ENCODE peak calls at places on chromosomes 5 and 9, in seven cellular contexts. V is fibroblast of lung, A is colonic mucosa, X is H1, R is OCI-LY7, D is endodermal cell, F is pancreas. J is an unnamed sample.

GRCh38 chr5:77232959-77233358 is 22.5 kb downstream of the PDE8B start:
- DNase-seq in X (no peak), D (no peak), A (no peak), F (no peak), V (no peak), R (no peak), J (no peak)

GRCh38 chr5:172583931-172584511 is 57.0 kb upstream of the NEURL1B start:
- DNase-seq in A (no peak), V (no peak), D (no peak), R (no peak), F (no peak), X (no peak), J (no peak)

GRCh38 chr5:123116063-123116462 is 27.0 kb downstream of the PRDM6 start:
- DNase-seq in F (no peak), D (no peak), A (no peak), R (no peak), V (peak), X (no peak), J (no peak)

GRCh38 chr9:113350937-113351336 is 1.6 kb downstream of the BSPRY start:
- DNase-seq in R (peak), F (no peak), X (no peak), V (no peak), A (no peak), D (no peak), J (peak)

GRCh38 chr9:89274838-89275237 is 36.2 kb upstream of the CKS2 start:
- DNase-seq in F (no peak), D (no peak), R (no peak), A (no peak), V (peak), X (no peak), J (no peak)

GRCh38 chr5:130743091-130743490 is 422.0 kb downstream of the HINT1 start:
- DNase-seq in X (no peak), V (no peak), F (no peak), D (no peak), A (no peak), R (no peak), J (no peak)

GRCh38 chr5:176359658-176360057 is 1.9 kb downstream of the KIAA1191 start:
- DNase-seq in F (no peak), V (peak), X (no peak), D (no peak), R (no peak), A (no peak), J (no peak)

GRCh38 chr5:115389799-115390382 is 93.4 kb upstream of the CCDC112 start:
- DNase-seq in D (peak), R (peak), V (no peak), A (no peak), X (peak), F (no peak), J (no peak)

GRCh38 chr9:135588371-135588770 is 26.8 kb downstream of the PAEP start:
- DNase-seq in X (no peak), A (no peak), D (no peak), R (no peak), V (no peak), F (no peak), J (no peak)

GRCh38 chr5:88675758-88676636 is 207.0 kb downstream of the MEF2C start:
- DNase-seq in D (peak), R (peak), V (peak), F (no peak), A (peak), X (no peak), J (peak)

GRCh38 chr9:127826253-127826913 is 23.7 kb downstream of the FPGS start:
- DNase-seq in F (no peak), A (no peak), D (peak), R (no peak), X (no peak), V (no peak), J (no peak)

GRCh38 chr9:127829205-127829935 is 25.1 kb downstream of the ENG start:
- DNase-seq in V (no peak), X (no peak), R (no peak), F (no peak), D (peak), A (no peak), J (no peak)

GRCh38 chr9:127832248-127832647 is 22.2 kb downstream of the ENG start:
- DNase-seq in V (no peak), A (no peak), X (no peak), D (peak), R (no peak), F (no peak), J (no peak)

GRCh38 chr9:127825319-127826051 is 22.8 kb downstream of the FPGS start:
- DNase-seq in F (no peak), V (no peak), X (peak), A (peak), R (peak), D (peak), J (no peak)

GRCh38 chr9:127828262-127829031 is 25.8 kb downstream of the FPGS start:
- DNase-seq in X (peak), F (peak), D (peak), R (no peak), A (peak), V (peak), J (no peak)
- H3K4me3 ChIP-seq in X (peak), F (peak), D (peak), R (no peak), A (peak), V (peak), J (no peak)

DNA sequence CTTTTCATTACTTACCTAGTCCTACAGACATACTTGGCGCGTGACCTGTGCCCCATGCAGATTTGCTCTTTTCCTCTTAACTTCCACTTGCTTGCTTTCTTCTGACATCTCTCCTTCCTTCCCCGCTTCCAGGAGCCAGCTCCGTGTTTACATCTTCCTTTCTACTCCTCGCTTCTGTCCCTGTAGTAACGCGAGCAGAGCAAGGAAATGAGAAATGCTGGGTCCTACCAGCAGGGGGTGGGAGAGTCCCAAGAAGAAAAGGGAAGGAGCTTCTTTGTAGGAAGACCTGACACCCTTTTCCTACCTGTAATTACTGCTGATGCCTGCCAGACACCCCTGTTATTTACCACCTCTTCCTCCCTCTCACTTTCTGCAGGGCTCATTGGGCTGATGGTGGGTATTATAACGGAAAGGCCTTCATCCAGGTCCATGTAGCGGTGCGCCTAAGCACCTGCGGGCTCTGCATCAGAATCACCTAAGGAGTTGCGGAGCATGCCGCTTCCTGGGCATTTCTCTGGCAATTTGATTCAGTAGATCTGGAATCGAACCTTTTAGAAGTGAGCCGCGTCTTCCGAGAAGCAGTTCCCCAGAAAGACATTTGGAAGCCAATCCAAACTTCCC is 1260.8 kb upstream of the WWC1 start:
- DNase-seq in R (no peak), V (no peak), A (peak), F (no peak), D (peak), X (peak), J (no peak)
- TF ChIP-seq CTCF in R (peak), V (peak), A (no peak), F (no peak), D (peak), X (peak), J (no peak)

DNA sequence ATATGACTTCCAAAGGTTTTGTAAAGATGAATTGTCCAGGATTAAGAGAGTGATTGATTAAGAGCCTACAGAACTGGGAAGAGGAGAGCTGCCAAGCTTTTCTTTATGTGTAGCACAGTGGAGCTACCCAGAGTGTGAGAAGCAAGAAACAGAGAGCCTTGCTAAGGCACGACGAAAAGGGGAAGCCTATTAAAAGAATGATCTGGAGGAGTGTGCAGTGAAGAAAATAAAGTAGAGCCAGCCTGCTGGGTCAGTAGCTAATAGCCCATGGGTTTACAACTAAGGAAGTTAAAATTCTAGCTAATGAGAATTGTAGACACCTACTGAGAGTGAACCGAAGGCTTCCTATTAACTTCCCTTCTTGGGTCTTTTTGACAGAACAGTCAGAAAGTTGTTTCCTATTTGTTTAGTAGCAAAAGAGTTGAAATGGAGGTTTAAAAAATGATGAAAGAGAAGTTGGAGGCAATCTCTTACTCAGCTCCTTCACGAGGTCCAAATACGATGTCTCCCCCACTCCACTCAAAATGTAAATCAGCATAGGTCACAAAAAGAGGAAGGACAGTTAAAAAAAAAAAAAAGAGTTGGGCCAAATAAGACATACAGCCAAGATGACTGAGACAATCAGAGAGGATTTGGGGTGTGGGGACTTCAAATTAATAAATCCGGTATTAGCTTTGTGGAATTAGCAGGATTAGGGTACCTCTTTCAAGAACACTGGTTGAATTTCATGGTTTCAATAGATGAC is 902 bp upstream of the PRR16 start:
- DNase-seq in D (no peak), V (peak), F (no peak), A (no peak), X (no peak), R (no peak), J (no peak)
- H3K4me3 ChIP-seq in D (peak), V (peak), F (no peak), A (no peak), X (no peak), R (no peak), J (no peak)

DNA sequence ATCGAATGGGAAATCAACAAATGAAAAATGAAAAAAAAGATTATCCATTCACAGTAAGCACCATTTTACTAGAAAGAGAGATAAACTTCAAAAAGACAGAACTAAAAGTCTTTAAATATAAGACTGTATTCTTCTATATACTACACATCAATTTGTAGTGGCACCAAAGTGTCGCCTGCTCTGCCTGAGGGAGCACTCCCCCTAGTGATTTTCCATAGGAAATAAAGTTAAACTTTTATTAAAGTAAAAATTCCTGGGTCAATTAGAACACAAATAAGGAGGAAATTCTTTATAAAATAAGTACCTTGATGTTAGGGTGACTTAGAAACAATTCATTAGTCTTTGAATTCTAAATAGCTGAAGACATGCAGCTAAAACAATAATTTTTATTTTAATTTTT is 9.7 kb downstream of the RAD1 start:
- DNase-seq in A (no peak), X (no peak), F (no peak), R (no peak), V (peak), D (no peak), J (no peak)
- TF ChIP-seq CTCF in A (no peak), X (peak), F (no peak), R (peak), V (peak), D (peak), J (peak)